ENCODE peak calls at places on chromosome 11, in nine cellular contexts. Q is suprapubic skin, N is transverse colon, Y is HCT116, E is spleen, X is prostate gland, W is sigmoid colon, U is stomach, J is K562. F is an unnamed sample. For H3K36me3, the result is how much of the 10 kb centered on the place peaks cover.

GRCh38 chr11:22433066-22433450 is 94.9 kb downstream of the SLC17A6 start:
- DNase-seq in Q (no peak), N (no peak), Y (no peak), E (no peak), X (no peak), W (no peak), U (no peak), J (no peak), F (no peak)

GRCh38 chr11:43952020-43952400 is 9.6 kb downstream of the C11orf96 start:
- DNase-seq in Q (no peak), N (no peak), Y (no peak), E (no peak), X (no peak), W (no peak), U (no peak), J (peak), F (no peak)

GRCh38 chr11:58394195-58394594 is 12.5 kb downstream of the OR5B3 start:
- DNase-seq in Q (no peak), N (no peak), Y (no peak), E (no peak), X (no peak), W (no peak), U (no peak), J (no peak), F (no peak)

GRCh38 chr11:126857860-126858808 is 142.4 kb downstream of the KIRREL3 start:
- DNase-seq in Q (no peak), N (no peak), Y (no peak), E (no peak), X (no peak), W (no peak), U (no peak), J (no peak), F (no peak)

GRCh38 chr11:3340025-3340424 is 38.9 kb downstream of the ZNF195 start:
- DNase-seq in Q (no peak), N (no peak), Y (peak), E (no peak), X (no peak), W (no peak), U (no peak), J (peak), F (no peak)

GRCh38 chr11:74326665-74327064 is 15.2 kb upstream of the P4HA3 start:
- DNase-seq in Q (no peak), N (no peak), Y (no peak), E (no peak), X (no peak), W (no peak), U (no peak), J (no peak), F (no peak)

GRCh38 chr11:46391578-46392420 is at the start of gene CHRM4:
- DNase-seq in Q (no peak), N (peak), Y (no peak), E (peak), X (no peak), W (peak), U (no peak), J (peak), F (no peak)

GRCh38 chr11:71309181-71309580 is 56.8 kb upstream of the SHANK2 start:
- DNase-seq in Q (peak), N (no peak), Y (no peak), E (peak), X (no peak), W (peak), U (peak), J (no peak), F (peak)

GRCh38 chr11:24593332-24593731 is 96.5 kb downstream of the LUZP2 start:
- DNase-seq in Q (no peak), N (no peak), Y (no peak), E (no peak), X (no peak), W (no peak), U (no peak), J (no peak), F (no peak)

GRCh38 chr11:83156996-83157754 is at the start of gene PCF11:
- DNase-seq in Q (no peak), N (no peak), Y (no peak), E (no peak), X (no peak), W (no peak), U (no peak), J (no peak), F (no peak)

GRCh38 chr11:74306440-74307175 is 4.8 kb downstream of the P4HA3 start:
- DNase-seq in Q (no peak), N (no peak), Y (no peak), E (no peak), X (no peak), W (no peak), U (no peak), J (no peak), F (no peak)

GRCh38 chr11:16791494-16791961 is 53.1 kb downstream of the C11orf58 start:
- DNase-seq in Q (no peak), N (no peak), Y (peak), E (peak), X (no peak), W (no peak), U (no peak), J (no peak), F (no peak)

GRCh38 chr11:130781906-130782305 is 134.4 kb downstream of the SNX19 start:
- DNase-seq in Q (no peak), N (no peak), Y (no peak), E (no peak), X (no peak), W (no peak), U (no peak), J (no peak), F (no peak)

GRCh38 chr11:40885257-40885947 is 574.0 kb downstream of the LRRC4C start:
- DNase-seq in Q (no peak), N (no peak), Y (no peak), E (no peak), X (no peak), W (no peak), U (no peak), J (no peak), F (no peak)

GRCh38 chr11:126585388-126586302 is 230.2 kb downstream of the ST3GAL4 start:
- DNase-seq in Q (peak), N (peak), Y (no peak), E (peak), X (peak), W (peak), U (peak), J (no peak), F (peak)

GRCh38 chr11:100629671-100630070 is 57.4 kb upstream of the ARHGAP42 start:
- DNase-seq in Q (no peak), N (no peak), Y (no peak), E (no peak), X (no peak), W (no peak), U (no peak), J (peak), F (no peak)

GRCh38 chr11:126433989-126434949 is 78.8 kb downstream of the ST3GAL4 start:
- DNase-seq in Q (no peak), N (no peak), Y (no peak), E (no peak), X (no peak), W (no peak), U (no peak), J (no peak), F (no peak)

GRCh38 chr11:120501976-120502755 is 9.4 kb upstream of the GRIK4 start:
- DNase-seq in Q (no peak), N (no peak), Y (no peak), E (no peak), X (no peak), W (no peak), U (no peak), J (no peak), F (no peak)

GRCh38 chr11:27398413-27398780 is 35.4 kb upstream of the CCDC34 start:
- DNase-seq in Q (no peak), N (no peak), Y (no peak), E (no peak), X (no peak), W (no peak), U (no peak), J (no peak), F (no peak)

GRCh38 chr11:36372101-36372767 is 76.1 kb downstream of the PRR5L start:
- DNase-seq in Q (no peak), N (no peak), Y (no peak), E (no peak), X (no peak), W (no peak), U (no peak), J (no peak), F (no peak)

GRCh38 chr11:87779276-87780067 is 395.8 kb downstream of the RAB38 start:
- DNase-seq in Q (no peak), N (no peak), Y (no peak), E (no peak), X (no peak), W (no peak), U (no peak), J (no peak), F (no peak)

GRCh38 chr11:66589996-66590675 is 2.7 kb downstream of the CCDC87 start:
- DNase-seq in Q (no peak), N (no peak), Y (no peak), E (no peak), X (no peak), W (no peak), U (no peak), J (no peak), F (no peak)

DNA sequence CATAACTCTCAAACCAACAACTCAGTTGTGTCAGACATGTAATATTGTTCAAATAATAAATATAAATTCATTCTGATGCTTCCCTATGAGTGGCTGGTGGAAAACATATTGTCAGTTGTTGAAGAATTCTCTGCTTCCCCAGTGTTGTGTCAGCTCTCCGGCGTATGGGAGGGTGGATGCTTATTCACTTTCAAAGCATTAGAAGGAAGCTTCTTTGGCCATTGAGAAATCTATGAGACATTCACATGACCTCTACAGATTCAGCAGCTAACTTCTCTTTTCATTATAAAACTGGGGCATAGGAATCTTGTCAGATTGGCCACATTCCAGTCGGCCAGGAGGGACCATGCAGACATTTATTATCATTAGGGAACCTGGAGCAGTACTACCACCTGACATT is 2.9 kb downstream of the OR51V1 start:
- DNase-seq in Q (no peak), N (no peak), Y (no peak), E (no peak), X (no peak), W (no peak), U (no peak), J (no peak), F (no peak)
- H3K36me3 ChIP-seq in Q (under half), N (under half), Y (under half), E (under half), X (under half), W (under half), U (under half), J (under half), F (under half)

GRCh38 chr11:62882428-62882742 is 1.7 kb downstream of the SLC3A2 start:
- DNase-seq in Q (no peak), N (no peak), Y (no peak), E (no peak), X (no peak), W (no peak), U (no peak), J (no peak), F (no peak)

GRCh38 chr11:62885137-62885536 is 4.4 kb downstream of the SLC3A2 start:
- DNase-seq in Q (no peak), N (no peak), Y (no peak), E (no peak), X (no peak), W (no peak), U (no peak), J (no peak), F (no peak)

GRCh38 chr11:62882811-62883496 is 2.3 kb downstream of the SLC3A2 start:
- DNase-seq in Q (no peak), N (no peak), Y (no peak), E (no peak), X (no peak), W (no peak), U (no peak), J (no peak), F (no peak)

GRCh38 chr11:62881579-62882427 is 1.1 kb downstream of the SLC3A2 start:
- DNase-seq in Q (peak), N (peak), Y (peak), E (peak), X (peak), W (peak), U (peak), J (peak), F (peak)

DNA sequence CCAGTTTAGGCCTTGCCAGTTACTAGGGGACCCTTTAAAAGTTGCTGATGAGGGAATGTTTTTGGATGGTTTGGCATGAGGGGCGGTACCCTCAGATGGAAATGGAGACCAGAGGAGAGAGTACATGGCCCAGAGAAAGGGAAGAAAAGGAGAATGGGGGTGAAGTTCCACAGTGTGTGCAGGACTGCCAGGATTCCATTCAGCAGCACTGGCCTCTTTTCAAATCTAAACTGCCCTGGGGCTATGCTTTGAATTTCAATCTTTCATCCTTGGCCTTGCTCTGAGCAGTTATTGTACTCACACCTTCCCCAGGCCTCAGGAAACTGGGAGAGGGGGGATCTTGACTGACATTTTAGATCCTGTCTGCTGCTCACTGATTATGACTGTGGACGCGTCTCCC is 3.0 kb downstream of the SLC3A2 start:
- DNase-seq in Q (no peak), N (no peak), Y (no peak), E (no peak), X (no peak), W (no peak), U (no peak), J (no peak), F (no peak)
- TF ChIP-seq POLR2AphosphoS5 in Q (no peak), N (no peak), Y (peak), E (no peak), X (no peak), W (no peak), U (no peak), J (no peak), F (no peak)

DNA sequence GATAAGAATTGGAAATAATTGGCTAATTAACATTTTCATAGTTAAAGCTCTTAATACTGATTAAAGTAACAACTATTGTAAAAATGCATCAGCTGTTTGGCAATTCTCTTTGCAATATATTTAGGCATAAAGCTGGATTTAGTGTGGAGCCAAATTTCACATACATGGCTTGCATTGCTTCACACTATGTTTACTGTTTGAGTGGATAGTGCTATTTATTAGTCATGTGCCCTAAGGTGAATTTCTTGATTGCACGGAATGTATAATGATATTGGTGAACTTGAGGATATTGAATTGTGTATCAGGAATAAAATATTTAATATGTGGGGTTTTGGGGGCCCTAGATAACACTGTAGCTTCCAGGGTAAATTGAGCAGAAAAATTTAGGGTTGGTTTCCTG is 100.9 kb downstream of the AASDHPPT start:
- DNase-seq in Q (no peak), N (no peak), Y (no peak), E (no peak), X (no peak), W (no peak), U (no peak), J (no peak), F (no peak)
- H3K36me3 ChIP-seq in Q (under half), N (under half), Y (under half), E (under half), X (under half), W (under half), U (under half), J (under half), F (under half)

DNA sequence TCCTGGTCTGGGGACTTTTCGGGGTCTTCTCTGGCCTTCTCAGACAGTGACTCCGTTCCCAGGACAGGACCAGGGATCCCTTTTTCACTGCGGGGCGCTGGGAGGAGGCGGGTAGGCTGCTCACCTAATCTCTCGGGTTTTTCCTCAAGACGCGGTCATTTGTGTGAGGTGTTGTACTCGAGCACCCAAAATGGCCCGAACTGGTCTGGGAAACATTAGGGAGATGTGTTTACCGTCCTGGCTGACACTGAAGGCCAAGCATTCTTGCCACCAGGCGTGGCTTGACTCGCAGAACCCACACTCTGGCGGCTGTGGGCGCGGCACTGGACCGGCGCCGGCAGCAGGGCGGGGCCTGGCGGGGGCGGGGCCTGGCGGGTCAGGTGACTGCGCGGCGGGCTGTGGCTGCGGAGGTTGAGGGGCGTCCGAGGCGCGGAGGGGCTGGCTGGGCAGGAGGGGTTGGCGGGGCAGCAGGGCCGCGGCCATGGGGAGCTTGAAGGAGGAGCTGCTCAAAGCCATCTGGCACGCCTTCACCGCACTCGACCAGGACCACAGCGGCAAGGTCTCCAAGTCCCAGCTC is at the start of gene SWAP70:
- DNase-seq in Q (peak), N (peak), Y (peak), E (peak), X (peak), W (peak), U (peak), J (peak), F (peak)
- TF ChIP-seq POLR2AphosphoS5 in Q (peak), N (peak), Y (peak), E (peak), X (peak), W (peak), U (peak), J (no peak), F (peak)

GRCh38 chr11:118592616-118593367 is 14.6 kb upstream of the PHLDB1 start:
- DNase-seq in Q (no peak), N (no peak), Y (no peak), E (no peak), X (no peak), W (no peak), U (peak), J (no peak), F (no peak)
- H3K36me3 ChIP-seq in Q (half or more), N (half or more), Y (half or more), E (half or more), X (under half), W (half or more), U (half or more), J (half or more), F (half or more)

GRCh38 chr11:33344611-33345010 is 87.4 kb downstream of the HIPK3 start:
- DNase-seq in Q (no peak), N (no peak), Y (no peak), E (no peak), X (no peak), W (no peak), U (no peak), J (no peak), F (no peak)
- TF ChIP-seq POLR2AphosphoS5 in Q (no peak), N (no peak), Y (no peak), E (no peak), X (no peak), W (no peak), U (no peak), J (no peak), F (no peak)

DNA sequence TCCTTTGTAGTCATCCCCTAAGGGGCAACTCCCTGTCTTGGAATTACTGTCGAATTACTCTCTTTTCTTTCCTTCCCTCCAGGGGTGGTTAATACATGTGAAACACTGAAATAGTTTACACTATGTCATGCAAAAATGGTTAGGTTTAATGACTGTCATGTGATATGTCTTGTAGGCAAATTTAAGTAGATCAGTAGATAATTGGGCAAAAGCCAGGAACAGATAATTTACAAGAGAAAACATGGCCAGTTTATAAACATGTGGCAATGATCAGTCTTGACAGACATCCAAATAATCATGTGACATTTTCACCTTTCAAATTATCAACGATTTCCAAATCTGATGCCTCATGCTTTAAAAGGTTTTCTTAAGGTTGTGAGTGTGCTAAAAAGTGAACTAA is 3.9 kb downstream of the VWA5A start:
- DNase-seq in Q (no peak), N (no peak), Y (no peak), E (no peak), X (no peak), W (no peak), U (no peak), J (no peak), F (no peak)
- H3K36me3 ChIP-seq in Q (half or more), N (half or more), Y (under half), E (half or more), X (under half), W (half or more), U (half or more), J (under half), F (under half)

GRCh38 chr11:75572744-75573143 is 10.7 kb downstream of the SERPINH1 start:
- DNase-seq in Q (no peak), N (no peak), Y (no peak), E (no peak), X (no peak), W (no peak), U (no peak), J (no peak), F (no peak)

GRCh38 chr11:75576445-75577049 is 14.5 kb downstream of the SERPINH1 start:
- DNase-seq in Q (no peak), N (peak), Y (no peak), E (peak), X (no peak), W (no peak), U (peak), J (no peak), F (no peak)

GRCh38 chr11:75577198-75577597 is 15.1 kb downstream of the SERPINH1 start:
- DNase-seq in Q (no peak), N (peak), Y (no peak), E (no peak), X (peak), W (no peak), U (peak), J (peak), F (no peak)

GRCh38 chr11:75576017-75576416 is 14.0 kb downstream of the SERPINH1 start:
- DNase-seq in Q (no peak), N (no peak), Y (no peak), E (no peak), X (no peak), W (no peak), U (no peak), J (no peak), F (no peak)

GRCh38 chr11:75574698-75575265 is 12.7 kb downstream of the SERPINH1 start:
- DNase-seq in Q (no peak), N (no peak), Y (no peak), E (no peak), X (no peak), W (no peak), U (no peak), J (no peak), F (no peak)
- TF ChIP-seq POLR2AphosphoS5 in Q (no peak), N (no peak), Y (no peak), E (no peak), X (no peak), W (no peak), U (no peak), J (no peak), F (no peak)

GRCh38 chr11:45226901-45227300 is 59.2 kb downstream of the SYT13 start:
- DNase-seq in Q (no peak), N (no peak), Y (no peak), E (no peak), X (no peak), W (no peak), U (no peak), J (no peak), F (no peak)
- H3K36me3 ChIP-seq in Q (under half), N (under half), Y (under half), E (half or more), X (under half), W (under half), U (half or more), J (under half), F (under half)

GRCh38 chr11:606245-606644 is 9.5 kb downstream of the IRF7 start:
- DNase-seq in Q (peak), N (no peak), Y (no peak), E (no peak), X (peak), W (peak), U (peak), J (no peak), F (no peak)
- TF ChIP-seq POLR2AphosphoS5 in Q (no peak), N (no peak), Y (no peak), E (peak), X (peak), W (peak), U (peak), J (no peak), F (peak)